ENCODE peak calls at places on chromosomes 7 and 10, in five cellular contexts. One of them, this sample, is unnamed.

GRCh38 chr7:147722119-147722518 is 868.4 kb upstream of the C7orf33 start:
- DNase-seq in spleen: no peak
- DNase-seq in cardiac muscle cell: no peak
- DNase-seq in brain microvascular endothelial cell: no peak
- DNase-seq in fibroblast of lung: no peak
- DNase-seq in this sample: no peak

GRCh38 chr7:143042159-143042820 is 9.9 kb upstream of the OR6V1 start:
- DNase-seq in fibroblast of lung: no peak
- DNase-seq in brain microvascular endothelial cell: peak
- DNase-seq in cardiac muscle cell: no peak
- DNase-seq in spleen: no peak
- DNase-seq in this sample: no peak

GRCh38 chr7:26187380-26188290 is 12.9 kb downstream of the HNRNPA2B1 start:
- DNase-seq in cardiac muscle cell: no peak
- DNase-seq in fibroblast of lung: no peak
- DNase-seq in brain microvascular endothelial cell: no peak
- DNase-seq in spleen: no peak
- DNase-seq in this sample: no peak

GRCh38 chr7:107122483-107122882 is 46.3 kb upstream of the HBP1 start:
- DNase-seq in cardiac muscle cell: no peak
- DNase-seq in brain microvascular endothelial cell: no peak
- DNase-seq in spleen: no peak
- DNase-seq in fibroblast of lung: peak
- DNase-seq in this sample: no peak

GRCh38 chr10:9254353-9254752 is 1199.9 kb downstream of the GATA3 start:
- DNase-seq in spleen: no peak
- DNase-seq in brain microvascular endothelial cell: no peak
- DNase-seq in cardiac muscle cell: no peak
- DNase-seq in fibroblast of lung: peak
- DNase-seq in this sample: peak

GRCh38 chr10:13054844-13055243 is 45.1 kb upstream of the OPTN start:
- DNase-seq in brain microvascular endothelial cell: no peak
- DNase-seq in fibroblast of lung: no peak
- DNase-seq in spleen: no peak
- DNase-seq in cardiac muscle cell: no peak
- DNase-seq in this sample: no peak

GRCh38 chr7:130895006-130895750 is 161.2 kb upstream of the KLF14 start:
- DNase-seq in brain microvascular endothelial cell: no peak
- DNase-seq in spleen: no peak
- DNase-seq in cardiac muscle cell: no peak
- DNase-seq in fibroblast of lung: no peak
- DNase-seq in this sample: no peak

GRCh38 chr7:24982917-24983316 is 2.9 kb upstream of the OSBPL3 start:
- DNase-seq in cardiac muscle cell: no peak
- DNase-seq in brain microvascular endothelial cell: no peak
- DNase-seq in spleen: no peak
- DNase-seq in fibroblast of lung: no peak
- DNase-seq in this sample: no peak

GRCh38 chr7:126605553-126605952 is 647.2 kb downstream of the GRM8 start:
- DNase-seq in fibroblast of lung: no peak
- DNase-seq in brain microvascular endothelial cell: no peak
- DNase-seq in cardiac muscle cell: no peak
- DNase-seq in spleen: no peak
- DNase-seq in this sample: no peak

GRCh38 chr7:73431041-73431835 is 2.3 kb upstream of the FZD9 start:
- DNase-seq in fibroblast of lung: no peak
- DNase-seq in brain microvascular endothelial cell: no peak
- DNase-seq in spleen: no peak
- DNase-seq in cardiac muscle cell: no peak
- DNase-seq in this sample: no peak

GRCh38 chr10:110574420-110574819 is 6.9 kb downstream of the SMC3 start:
- DNase-seq in spleen: no peak
- DNase-seq in cardiac muscle cell: peak
- DNase-seq in brain microvascular endothelial cell: no peak
- DNase-seq in fibroblast of lung: peak
- DNase-seq in this sample: no peak

GRCh38 chr7:131762753-131763152 is 206.3 kb upstream of the PODXL start:
- DNase-seq in spleen: no peak
- DNase-seq in brain microvascular endothelial cell: no peak
- DNase-seq in fibroblast of lung: no peak
- DNase-seq in cardiac muscle cell: no peak
- DNase-seq in this sample: no peak

GRCh38 chr10:133204226-133205015 is 25.6 kb upstream of the UTF1 start:
- DNase-seq in fibroblast of lung: no peak
- DNase-seq in spleen: no peak
- DNase-seq in brain microvascular endothelial cell: no peak
- DNase-seq in cardiac muscle cell: no peak
- DNase-seq in this sample: no peak

GRCh38 chr7:46319841-46320240 is 398.8 kb upstream of the IGFBP3 start:
- DNase-seq in brain microvascular endothelial cell: peak
- DNase-seq in fibroblast of lung: no peak
- DNase-seq in cardiac muscle cell: peak
- DNase-seq in spleen: no peak
- DNase-seq in this sample: no peak

GRCh38 chr10:121926669-121927360 is 1.0 kb downstream of the ATE1 start:
- DNase-seq in brain microvascular endothelial cell: peak
- DNase-seq in fibroblast of lung: peak
- DNase-seq in cardiac muscle cell: peak
- DNase-seq in spleen: no peak
- DNase-seq in this sample: no peak

DNA sequence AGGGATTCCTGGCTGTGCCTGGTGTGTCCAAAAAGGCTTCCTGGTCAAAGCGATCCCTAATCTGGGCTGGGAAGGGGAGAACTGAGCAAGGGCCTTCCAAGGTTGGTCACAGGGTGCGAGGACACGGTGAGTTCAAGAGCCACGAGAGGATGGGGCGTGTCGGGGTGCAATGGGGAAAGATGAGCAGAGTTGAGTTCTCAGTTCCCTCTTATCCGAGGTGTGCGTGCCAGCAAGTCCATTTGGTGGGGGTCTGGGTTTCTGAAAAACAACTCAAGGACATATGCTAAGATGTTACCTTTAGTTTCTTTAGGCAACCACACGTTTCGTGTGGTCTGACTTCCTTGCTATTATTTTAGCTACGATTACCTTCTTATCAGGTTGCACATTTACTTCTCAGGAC is 1.3 kb downstream of the ZNF775 start:
- DNase-seq in cardiac muscle cell: no peak
- DNase-seq in spleen: no peak
- DNase-seq in brain microvascular endothelial cell: no peak
- DNase-seq in fibroblast of lung: no peak
- DNase-seq in this sample: no peak
- H3K4me3 ChIP-seq in cardiac muscle cell: peak
- H3K4me3 ChIP-seq in spleen: peak
- H3K4me3 ChIP-seq in brain microvascular endothelial cell: peak
- H3K4me3 ChIP-seq in fibroblast of lung: peak
- H3K4me3 ChIP-seq in this sample: peak

GRCh38 chr7:69095649-69096048 is 502.6 kb upstream of the AUTS2 start:
- DNase-seq in spleen: no peak
- DNase-seq in brain microvascular endothelial cell: no peak
- DNase-seq in fibroblast of lung: no peak
- DNase-seq in cardiac muscle cell: no peak
- DNase-seq in this sample: no peak

GRCh38 chr7:69088185-69088584 is 510.1 kb upstream of the AUTS2 start:
- DNase-seq in cardiac muscle cell: no peak
- DNase-seq in fibroblast of lung: no peak
- DNase-seq in spleen: no peak
- DNase-seq in brain microvascular endothelial cell: no peak
- DNase-seq in this sample: no peak

GRCh38 chr7:69091476-69091875 is 506.8 kb upstream of the AUTS2 start:
- DNase-seq in spleen: no peak
- DNase-seq in cardiac muscle cell: no peak
- DNase-seq in fibroblast of lung: no peak
- DNase-seq in brain microvascular endothelial cell: no peak
- DNase-seq in this sample: no peak
- TF ChIP-seq CTCF in spleen: no peak
- TF ChIP-seq CTCF in cardiac muscle cell: no peak
- TF ChIP-seq CTCF in fibroblast of lung: no peak
- TF ChIP-seq CTCF in brain microvascular endothelial cell: no peak
- TF ChIP-seq CTCF in this sample: no peak

GRCh38 chr7:55063036-55063435 is 44.2 kb downstream of the EGFR start:
- DNase-seq in cardiac muscle cell: no peak
- DNase-seq in fibroblast of lung: no peak
- DNase-seq in spleen: no peak
- DNase-seq in brain microvascular endothelial cell: no peak
- DNase-seq in this sample: no peak

GRCh38 chr7:55059006-55059405 is 40.2 kb downstream of the EGFR start:
- DNase-seq in spleen: no peak
- DNase-seq in brain microvascular endothelial cell: no peak
- DNase-seq in fibroblast of lung: no peak
- DNase-seq in cardiac muscle cell: no peak
- DNase-seq in this sample: no peak

GRCh38 chr7:55062106-55062499 is 43.3 kb downstream of the EGFR start:
- DNase-seq in spleen: no peak
- DNase-seq in fibroblast of lung: no peak
- DNase-seq in brain microvascular endothelial cell: no peak
- DNase-seq in cardiac muscle cell: no peak
- DNase-seq in this sample: no peak

GRCh38 chr7:55060085-55060484 is 41.3 kb downstream of the EGFR start:
- DNase-seq in fibroblast of lung: no peak
- DNase-seq in spleen: no peak
- DNase-seq in cardiac muscle cell: no peak
- DNase-seq in brain microvascular endothelial cell: no peak
- DNase-seq in this sample: no peak

GRCh38 chr7:55060690-55061414 is 42.0 kb downstream of the EGFR start:
- DNase-seq in cardiac muscle cell: peak
- DNase-seq in fibroblast of lung: peak
- DNase-seq in spleen: no peak
- DNase-seq in brain microvascular endothelial cell: no peak
- DNase-seq in this sample: no peak
- H3K4me3 ChIP-seq in cardiac muscle cell: no peak
- H3K4me3 ChIP-seq in fibroblast of lung: no peak
- H3K4me3 ChIP-seq in spleen: no peak
- H3K4me3 ChIP-seq in brain microvascular endothelial cell: no peak
- H3K4me3 ChIP-seq in this sample: no peak

DNA sequence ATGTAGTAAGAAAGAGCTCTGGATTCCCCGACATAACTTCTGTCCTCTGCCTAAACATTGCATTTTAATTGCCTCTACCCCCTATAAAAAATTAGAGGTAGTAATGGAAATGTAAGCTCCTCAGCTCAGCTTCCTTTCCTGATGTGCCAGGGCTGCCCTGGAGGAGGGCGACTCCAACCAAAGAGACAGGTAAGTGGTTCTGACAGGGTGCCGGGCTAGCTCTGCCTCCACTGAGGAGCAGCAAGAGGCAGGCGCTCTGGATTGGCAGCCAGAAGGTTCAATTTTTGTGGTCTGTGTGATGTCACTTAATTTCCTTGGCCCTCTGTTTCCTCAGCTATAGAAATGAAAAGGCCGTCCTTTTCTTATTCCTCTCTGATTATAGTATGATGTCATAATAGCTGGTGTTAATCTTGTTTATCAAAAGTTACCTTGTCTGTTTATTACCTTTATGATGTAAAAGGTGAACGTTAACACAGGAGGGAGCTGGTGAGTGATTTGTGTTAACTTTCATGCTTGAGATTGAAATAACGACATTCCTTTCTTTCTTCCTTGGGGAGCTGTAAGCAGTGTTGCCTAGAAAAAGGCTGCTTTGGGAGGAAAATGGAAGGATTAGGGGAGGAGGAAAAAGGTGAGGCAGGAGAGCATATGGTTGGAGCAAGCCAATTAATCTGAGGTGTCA is 51.8 kb downstream of the ANLN start:
- DNase-seq in brain microvascular endothelial cell: no peak
- DNase-seq in cardiac muscle cell: no peak
- DNase-seq in fibroblast of lung: no peak
- DNase-seq in spleen: no peak
- DNase-seq in this sample: no peak
- TF ChIP-seq CTCF in brain microvascular endothelial cell: no peak
- TF ChIP-seq CTCF in cardiac muscle cell: no peak
- TF ChIP-seq CTCF in fibroblast of lung: no peak
- TF ChIP-seq CTCF in spleen: no peak
- TF ChIP-seq CTCF in this sample: no peak

GRCh38 chr10:100571069-100571817 is 35.5 kb downstream of the HIF1AN start:
- DNase-seq in brain microvascular endothelial cell: no peak
- DNase-seq in fibroblast of lung: no peak
- DNase-seq in spleen: no peak
- DNase-seq in cardiac muscle cell: no peak
- DNase-seq in this sample: no peak
- H3K4me3 ChIP-seq in brain microvascular endothelial cell: no peak
- H3K4me3 ChIP-seq in fibroblast of lung: no peak
- H3K4me3 ChIP-seq in spleen: no peak
- H3K4me3 ChIP-seq in cardiac muscle cell: no peak
- H3K4me3 ChIP-seq in this sample: no peak

GRCh38 chr7:1920886-1921285 is 250.8 kb downstream of the ELFN1 start:
- DNase-seq in cardiac muscle cell: no peak
- DNase-seq in spleen: peak
- DNase-seq in fibroblast of lung: no peak
- DNase-seq in brain microvascular endothelial cell: no peak
- DNase-seq in this sample: no peak

GRCh38 chr7:1918881-1919525 is 248.9 kb downstream of the ELFN1 start:
- DNase-seq in spleen: peak
- DNase-seq in cardiac muscle cell: no peak
- DNase-seq in brain microvascular endothelial cell: no peak
- DNase-seq in fibroblast of lung: no peak
- DNase-seq in this sample: no peak

GRCh38 chr7:1920266-1920681 is 250.2 kb downstream of the ELFN1 start:
- DNase-seq in spleen: peak
- DNase-seq in fibroblast of lung: no peak
- DNase-seq in cardiac muscle cell: no peak
- DNase-seq in brain microvascular endothelial cell: no peak
- DNase-seq in this sample: no peak

GRCh38 chr7:1918063-1918645 is 248.1 kb downstream of the ELFN1 start:
- DNase-seq in spleen: peak
- DNase-seq in cardiac muscle cell: no peak
- DNase-seq in brain microvascular endothelial cell: no peak
- DNase-seq in fibroblast of lung: no peak
- DNase-seq in this sample: no peak

DNA sequence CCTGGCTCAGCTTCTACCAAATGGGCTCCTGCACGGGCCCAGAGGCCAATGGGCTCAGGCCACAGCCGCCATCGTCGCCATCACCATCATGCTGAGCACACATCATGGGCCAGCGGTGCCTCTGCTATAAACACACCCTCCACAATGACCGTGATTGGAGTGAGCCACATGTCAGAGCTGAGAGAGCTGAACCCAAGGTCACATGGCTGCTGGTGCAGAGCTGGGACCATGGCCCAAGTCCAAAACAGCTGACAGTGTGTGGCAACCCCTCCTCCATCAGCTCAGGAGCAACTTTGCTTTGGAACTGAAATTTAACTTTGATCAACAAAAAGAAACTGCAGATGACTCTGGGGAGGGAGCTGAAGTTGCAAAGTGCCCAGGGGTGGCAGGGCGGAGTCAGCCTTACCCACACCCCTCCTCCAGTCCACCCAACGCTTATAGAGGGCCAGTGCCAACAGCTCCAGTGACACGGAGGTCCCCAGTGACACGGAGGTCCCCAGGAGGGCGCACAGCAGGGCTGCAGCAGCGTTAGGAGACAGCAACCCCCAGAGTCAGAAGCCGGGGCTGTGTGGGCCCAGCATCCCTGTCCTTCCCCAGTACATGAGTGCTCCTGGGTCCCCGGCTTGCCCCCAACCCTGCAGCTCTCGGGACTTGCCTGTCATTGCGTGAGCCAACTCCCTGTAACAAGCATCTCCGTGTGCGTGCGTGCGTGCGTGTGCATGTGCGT is 249.6 kb downstream of the ELFN1 start:
- DNase-seq in brain microvascular endothelial cell: no peak
- DNase-seq in cardiac muscle cell: no peak
- DNase-seq in spleen: peak
- DNase-seq in fibroblast of lung: peak
- DNase-seq in this sample: no peak
- TF ChIP-seq CTCF in brain microvascular endothelial cell: no peak
- TF ChIP-seq CTCF in cardiac muscle cell: no peak
- TF ChIP-seq CTCF in spleen: no peak
- TF ChIP-seq CTCF in fibroblast of lung: no peak
- TF ChIP-seq CTCF in this sample: no peak